ENCODE peak calls at places on chromosomes 3 and 15, in eight cellular contexts. Q, O, C, R, A, X, E and V are unnamed samples.

GRCh38 chr15:40782609-40783227 is 12.9 kb downstream of the C15orf62 start:
- DNase-seq in Q (peak), O (no peak), C (peak), R (peak), A (no peak), X (peak), E (peak), V (peak)

GRCh38 chr3:66297917-66298316 is 77.1 kb downstream of the SLC25A26 start:
- DNase-seq in Q (no peak), O (no peak), C (no peak), R (no peak), A (no peak), X (no peak), E (no peak), V (no peak)

GRCh38 chr3:154188846-154189245 is 67.7 kb downstream of the ARHGEF26 start:
- DNase-seq in Q (no peak), O (no peak), C (no peak), R (no peak), A (no peak), X (no peak), E (no peak), V (no peak)

GRCh38 chr15:29678504-29679034 is 143.7 kb downstream of the TJP1 start:
- DNase-seq in Q (no peak), O (no peak), C (no peak), R (no peak), A (no peak), X (peak), E (no peak), V (no peak)

GRCh38 chr3:127157181-127157828 is 35.6 kb upstream of the PRR23E start:
- DNase-seq in Q (no peak), O (no peak), C (no peak), R (peak), A (peak), X (no peak), E (no peak), V (peak)

GRCh38 chr3:65548848-65549625 is 489.7 kb downstream of the MAGI1 start:
- DNase-seq in Q (no peak), O (no peak), C (peak), R (peak), A (no peak), X (peak), E (peak), V (peak)

GRCh38 chr3:66092175-66092990 is 53.7 kb upstream of the MAGI1 start:
- DNase-seq in Q (no peak), O (no peak), C (no peak), R (no peak), A (no peak), X (no peak), E (peak), V (no peak)

GRCh38 chr15:32030795-32031194 is 480 bp downstream of the CHRNA7 start:
- DNase-seq in Q (no peak), O (no peak), C (no peak), R (no peak), A (no peak), X (no peak), E (peak), V (peak)

GRCh38 chr3:155369244-155369643 is 75.8 kb upstream of the STRIT1 start:
- DNase-seq in Q (no peak), O (no peak), C (no peak), R (no peak), A (no peak), X (no peak), E (no peak), V (no peak)

GRCh38 chr3:71916747-71917369 is 131.9 kb upstream of the PROK2 start:
- DNase-seq in Q (no peak), O (no peak), C (no peak), R (peak), A (no peak), X (no peak), E (peak), V (no peak)

GRCh38 chr3:51642462-51642861 is 28.6 kb upstream of the TEX264 start:
- DNase-seq in Q (no peak), O (no peak), C (no peak), R (no peak), A (no peak), X (no peak), E (no peak), V (no peak)

GRCh38 chr3:105594219-105594618 is 227.5 kb downstream of the ALCAM start:
- DNase-seq in Q (no peak), O (no peak), C (no peak), R (no peak), A (no peak), X (no peak), E (no peak), V (no peak)

GRCh38 chr3:22353126-22353525 is 602.1 kb upstream of the ZNF385D start:
- DNase-seq in Q (no peak), O (no peak), C (no peak), R (no peak), A (no peak), X (no peak), E (no peak), V (no peak)

GRCh38 chr3:127016461-127016860 is 33.5 kb downstream of the PLXNA1 start:
- DNase-seq in Q (no peak), O (no peak), C (no peak), R (no peak), A (no peak), X (no peak), E (no peak), V (peak)

GRCh38 chr15:82933576-82933975 is 18.9 kb downstream of the HOMER2 start:
- DNase-seq in Q (no peak), O (no peak), C (no peak), R (no peak), A (no peak), X (no peak), E (no peak), V (no peak)

GRCh38 chr15:88036154-88036839 is 220.2 kb downstream of the NTRK3 start:
- DNase-seq in Q (no peak), O (no peak), C (no peak), R (no peak), A (no peak), X (no peak), E (no peak), V (no peak)

GRCh38 chr15:64634020-64634419 is 141.4 kb downstream of the RBPMS2 start:
- DNase-seq in Q (no peak), O (no peak), C (peak), R (peak), A (no peak), X (no peak), E (no peak), V (no peak)

GRCh38 chr15:57969355-57969754 is 96.2 kb downstream of the ALDH1A2 start:
- DNase-seq in Q (no peak), O (no peak), C (no peak), R (no peak), A (no peak), X (no peak), E (no peak), V (no peak)

GRCh38 chr15:99451484-99451883 is 114.3 kb upstream of the MEF2A start:
- DNase-seq in Q (no peak), O (no peak), C (no peak), R (no peak), A (no peak), X (peak), E (no peak), V (no peak)

GRCh38 chr3:191290311-191291025 is 38.7 kb upstream of the CCDC50 start:
- DNase-seq in Q (no peak), O (no peak), C (no peak), R (no peak), A (no peak), X (no peak), E (no peak), V (no peak)

GRCh38 chr3:112670824-112671223 is 29.9 kb upstream of the CCDC80 start:
- DNase-seq in Q (no peak), O (no peak), C (no peak), R (no peak), A (no peak), X (no peak), E (no peak), V (no peak)

GRCh38 chr15:25989327-25989726 is 126.2 kb upstream of the ATP10A start:
- DNase-seq in Q (no peak), O (peak), C (no peak), R (no peak), A (no peak), X (peak), E (no peak), V (no peak)

GRCh38 chr15:49472338-49472737 is 49.3 kb downstream of the FGF7 start:
- DNase-seq in Q (no peak), O (no peak), C (no peak), R (no peak), A (no peak), X (no peak), E (no peak), V (no peak)

GRCh38 chr15:60548101-60548500 is 69.2 kb upstream of the ICE2 start:
- DNase-seq in Q (no peak), O (no peak), C (no peak), R (no peak), A (no peak), X (no peak), E (no peak), V (no peak)

GRCh38 chr3:156472150-156472549 is 82.8 kb downstream of the SSR3 start:
- DNase-seq in Q (no peak), O (no peak), C (no peak), R (no peak), A (no peak), X (no peak), E (no peak), V (no peak)

GRCh38 chr3:95899911-95900310 is 914.5 kb upstream of the EPHA6 start:
- DNase-seq in Q (no peak), O (no peak), C (no peak), R (no peak), A (no peak), X (no peak), E (no peak), V (no peak)

GRCh38 chr3:160927620-160928019 is 171.6 kb downstream of the PPM1L start:
- DNase-seq in Q (no peak), O (no peak), C (no peak), R (no peak), A (no peak), X (no peak), E (no peak), V (peak)

GRCh38 chr3:155241559-155241958 is 51.9 kb downstream of the STRIT1 start:
- DNase-seq in Q (no peak), O (no peak), C (no peak), R (no peak), A (no peak), X (no peak), E (peak), V (no peak)

GRCh38 chr3:194084284-194084683 is 51.7 kb upstream of the HES1 start:
- DNase-seq in Q (no peak), O (no peak), C (no peak), R (no peak), A (peak), X (no peak), E (no peak), V (no peak)

GRCh38 chr3:154142608-154143007 is 21.4 kb downstream of the ARHGEF26 start:
- DNase-seq in Q (no peak), O (no peak), C (no peak), R (no peak), A (no peak), X (no peak), E (no peak), V (no peak)

GRCh38 chr3:31197941-31198340 is 303.5 kb upstream of the GADL1 start:
- DNase-seq in Q (no peak), O (no peak), C (no peak), R (peak), A (no peak), X (no peak), E (no peak), V (no peak)

GRCh38 chr3:157127831-157128767 is 31.8 kb downstream of the CCNL1 start:
- DNase-seq in Q (peak), O (peak), C (peak), R (no peak), A (no peak), X (no peak), E (no peak), V (peak)

GRCh38 chr3:73625124-73625665 is 454 bp upstream of the PDZRN3 start:
- DNase-seq in Q (peak), O (no peak), C (no peak), R (no peak), A (no peak), X (peak), E (peak), V (no peak)

GRCh38 chr15:61780278-61780677 is 280.0 kb downstream of the VPS13C start:
- DNase-seq in Q (no peak), O (no peak), C (no peak), R (no peak), A (no peak), X (no peak), E (no peak), V (no peak)
- TF ChIP-seq POLR2AphosphoS5 in Q (no peak), O (no peak), C (no peak), R (no peak), A (no peak), X (no peak), E (no peak), V (no peak)

GRCh38 chr15:89812126-89812846 is 2.4 kb downstream of the ANPEP start:
- DNase-seq in Q (peak), O (no peak), C (peak), R (peak), A (peak), X (no peak), E (peak), V (peak)
- TF ChIP-seq EP300 in Q (no peak), O (no peak), C (no peak), R (peak), A (no peak), X (no peak), E (no peak), V (no peak)

DNA sequence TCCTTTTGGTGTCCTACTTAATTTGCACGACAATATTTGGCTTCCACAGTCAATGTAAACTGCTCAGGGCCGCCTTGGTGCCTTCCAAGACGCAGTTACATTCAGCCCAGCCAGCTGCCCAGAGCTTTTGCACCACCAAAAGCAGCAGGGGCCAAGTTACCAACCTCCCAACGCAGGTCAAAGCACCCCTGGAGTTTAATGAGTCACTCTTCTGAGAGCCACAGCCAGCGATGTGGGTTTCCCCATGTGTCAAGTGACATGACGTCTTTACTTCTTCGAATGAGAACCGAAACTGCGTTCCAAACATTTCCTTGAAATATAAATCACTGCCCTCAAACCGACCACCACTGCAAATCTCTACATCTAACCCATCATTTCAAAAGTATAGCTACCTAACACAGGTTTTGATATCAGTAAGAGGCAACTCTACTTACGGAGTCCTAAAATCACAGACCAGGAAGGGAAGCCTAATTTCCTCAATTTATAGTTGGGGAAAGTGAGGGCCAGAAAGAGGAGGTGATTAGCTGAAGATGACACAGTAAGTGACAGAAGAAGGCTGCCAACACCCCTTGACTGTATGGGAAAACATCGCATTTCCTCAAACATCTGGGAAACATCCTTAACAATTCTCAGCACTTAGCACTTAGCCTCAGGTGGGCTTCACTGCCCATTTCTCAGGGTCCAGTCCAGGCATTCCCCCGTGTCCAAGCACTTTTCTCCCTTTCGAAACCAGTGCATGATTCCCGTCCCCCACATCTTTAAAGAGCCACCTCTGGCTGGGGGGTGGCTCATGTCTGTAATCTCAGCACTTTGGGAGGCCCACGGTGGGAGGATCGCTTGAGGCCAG is 24.5 kb downstream of the MB21D2 start:
- DNase-seq in Q (no peak), O (no peak), C (no peak), R (peak), A (no peak), X (no peak), E (no peak), V (no peak)
- TF ChIP-seq POLR2AphosphoS5 in Q (peak), O (peak), C (no peak), R (peak), A (no peak), X (no peak), E (peak), V (peak)

GRCh38 chr15:71495381-71495780 is 315.0 kb upstream of the NR2E3 start:
- DNase-seq in Q (no peak), O (no peak), C (peak), R (no peak), A (no peak), X (no peak), E (no peak), V (no peak)

GRCh38 chr15:71493526-71493925 is 316.8 kb upstream of the NR2E3 start:
- DNase-seq in Q (no peak), O (no peak), C (no peak), R (no peak), A (no peak), X (no peak), E (no peak), V (no peak)

GRCh38 chr15:71501344-71502128 is 308.8 kb upstream of the NR2E3 start:
- DNase-seq in Q (no peak), O (no peak), C (peak), R (no peak), A (no peak), X (no peak), E (no peak), V (no peak)

GRCh38 chr15:71494565-71494964 is 315.8 kb upstream of the NR2E3 start:
- DNase-seq in Q (no peak), O (no peak), C (no peak), R (no peak), A (no peak), X (no peak), E (no peak), V (no peak)

GRCh38 chr15:71496336-71496955 is 313.9 kb upstream of the NR2E3 start:
- DNase-seq in Q (no peak), O (no peak), C (no peak), R (no peak), A (no peak), X (no peak), E (no peak), V (no peak)
- TF ChIP-seq EP300 in Q (no peak), O (no peak), C (no peak), R (no peak), A (no peak), X (no peak), E (no peak), V (no peak)

GRCh38 chr3:118734664-118735063 is 300.0 kb downstream of the IGSF11 start:
- DNase-seq in Q (no peak), O (no peak), C (no peak), R (no peak), A (no peak), X (no peak), E (no peak), V (no peak)
- TF ChIP-seq POLR2AphosphoS5 in Q (no peak), O (no peak), C (no peak), R (no peak), A (no peak), X (no peak), E (no peak), V (no peak)

GRCh38 chr3:57179580-57180410 is 14.6 kb upstream of the IL17RD start:
- DNase-seq in Q (no peak), O (no peak), C (peak), R (no peak), A (no peak), X (no peak), E (peak), V (no peak)
- TF ChIP-seq EP300 in Q (no peak), O (no peak), C (no peak), R (no peak), A (no peak), X (no peak), E (no peak), V (no peak)

GRCh38 chr3:122310361-122310760 is 14.7 kb upstream of the CSTA start:
- DNase-seq in Q (no peak), O (no peak), C (no peak), R (peak), A (no peak), X (no peak), E (no peak), V (no peak)
- TF ChIP-seq POLR2AphosphoS5 in Q (no peak), O (no peak), C (no peak), R (peak), A (no peak), X (no peak), E (no peak), V (no peak)

DNA sequence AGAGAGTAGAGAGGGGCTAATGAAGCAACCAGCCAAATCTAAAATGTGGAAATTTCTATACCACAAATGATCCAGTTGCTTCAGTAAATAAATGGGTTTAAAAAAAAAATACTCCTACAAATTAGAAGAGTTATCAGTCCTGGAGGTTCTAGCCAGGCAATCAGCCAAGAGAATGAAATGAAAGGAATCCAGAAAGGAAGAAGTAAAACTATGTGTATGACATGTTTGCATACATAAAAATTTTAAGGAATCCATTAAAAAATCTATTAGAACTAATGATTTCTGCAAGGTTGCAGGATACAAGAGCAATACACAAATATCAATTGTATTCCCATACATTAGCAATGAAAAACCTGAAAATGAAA is 9.6 kb downstream of the MESP2 start:
- DNase-seq in Q (no peak), O (no peak), C (no peak), R (no peak), A (no peak), X (no peak), E (no peak), V (no peak)
- TF ChIP-seq EP300 in Q (no peak), O (no peak), C (no peak), R (no peak), A (no peak), X (no peak), E (no peak), V (no peak)